ENCODE peak calls at places on chromosomes 2 and 18, in four cellular contexts. E is right atrium auricular region, A is osteoblast, Z is IMR-90. M is an unnamed sample. For H3K9me3 and H3K4me1, the result is how much of the 10 kb centered on the place peaks cover.

GRCh38 chr2:176156959-176157498 is at the start of gene HOXD3:
- DNase-seq in E (no peak), A (no peak), Z (no peak), M (peak)

GRCh38 chr2:199431748-199432213 is 26.0 kb downstream of the SATB2 start:
- DNase-seq in E (no peak), A (no peak), Z (peak), M (peak)

GRCh38 chr2:56739421-56739820 is 555.6 kb downstream of the CCDC85A start:
- DNase-seq in E (no peak), A (no peak), Z (no peak), M (no peak)

GRCh38 chr2:45729753-45730512 is 78.5 kb downstream of the PRKCE start:
- DNase-seq in E (no peak), A (no peak), Z (no peak), M (peak)

GRCh38 chr2:148981350-148981749 is 57.1 kb upstream of the LYPD6B start:
- DNase-seq in E (no peak), A (no peak), Z (no peak), M (no peak)

GRCh38 chr2:2763998-2764355 is 432.9 kb upstream of the MYT1L start:
- DNase-seq in E (no peak), A (no peak), Z (no peak), M (no peak)

GRCh38 chr2:196403471-196403870 is 232.1 kb upstream of the STK17B start:
- DNase-seq in E (no peak), A (peak), Z (peak), M (no peak)

GRCh38 chr2:209425082-209426071 is 1.5 kb downstream of the MAP2 start:
- DNase-seq in E (no peak), A (peak), Z (peak), M (peak)

GRCh38 chr2:216596234-216596985 is 36.8 kb upstream of the IGFBP2 start:
- DNase-seq in E (no peak), A (no peak), Z (peak), M (no peak)

GRCh38 chr2:33526132-33526531 is 49.7 kb downstream of the RASGRP3 start:
- DNase-seq in E (no peak), A (peak), Z (peak), M (no peak)

GRCh38 chr2:118913805-118914645 is 28.0 kb upstream of the MARCO start:
- DNase-seq in E (no peak), A (no peak), Z (no peak), M (no peak)

GRCh38 chr2:172089633-172090032 is 4.3 kb downstream of the DLX1 start:
- DNase-seq in E (no peak), A (peak), Z (no peak), M (no peak)

GRCh38 chr2:134207589-134208209 is 46.2 kb upstream of the MGAT5 start:
- DNase-seq in E (no peak), A (no peak), Z (peak), M (peak)

GRCh38 chr2:159381574-159381973 is 95.1 kb upstream of the WDSUB1 start:
- DNase-seq in E (no peak), A (no peak), Z (no peak), M (no peak)

GRCh38 chr2:84776011-84776410 is 104.9 kb downstream of the TRABD2A start:
- DNase-seq in E (no peak), A (no peak), Z (peak), M (no peak)

GRCh38 chr2:174892546-174892945 is 112.6 kb downstream of the CHN1 start:
- DNase-seq in E (no peak), A (no peak), Z (no peak), M (no peak)

GRCh38 chr2:189601043-189601442 is 20.5 kb upstream of the SLC40A1 start:
- DNase-seq in E (no peak), A (no peak), Z (peak), M (no peak)

GRCh38 chr2:46657042-46657504 is 177.7 kb downstream of the TMEM247 start:
- DNase-seq in E (no peak), A (no peak), Z (peak), M (peak)

GRCh38 chr2:9191044-9191481 is 15.5 kb upstream of the ASAP2 start:
- DNase-seq in E (peak), A (peak), Z (peak), M (peak)

GRCh38 chr2:212726403-212726802 is 187.8 kb upstream of the ERBB4 start:
- DNase-seq in E (no peak), A (no peak), Z (no peak), M (peak)

DNA sequence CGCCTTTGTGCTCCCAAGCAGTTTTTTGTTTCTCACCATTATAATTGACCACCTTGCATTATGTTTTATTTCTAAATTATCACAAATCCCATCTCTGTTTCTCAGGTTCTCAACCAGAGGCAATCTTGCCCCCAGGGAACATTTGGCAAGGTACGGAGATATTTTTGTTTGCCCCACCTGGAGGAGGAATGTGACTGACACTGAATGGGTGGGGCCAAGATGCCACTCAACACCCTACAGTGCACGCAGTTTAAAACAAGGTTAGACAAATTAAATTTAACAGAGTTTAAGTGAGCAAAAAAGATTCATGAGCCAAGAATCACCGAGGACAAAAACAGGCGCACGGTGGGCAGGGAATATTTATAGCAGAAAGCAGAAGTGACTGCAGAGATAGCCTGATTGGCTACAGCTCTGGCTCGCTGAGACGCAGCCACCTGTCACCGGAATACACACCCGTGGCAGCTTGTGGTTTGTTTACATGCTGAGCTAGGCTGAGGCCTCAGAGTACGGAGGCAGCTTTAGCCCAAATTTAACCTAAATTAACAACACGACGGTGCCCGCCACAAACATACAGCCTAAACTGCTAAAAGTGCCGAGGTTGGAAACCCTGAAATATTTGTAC is 150.0 kb upstream of the ALKAL2 start:
- DNase-seq in E (no peak), A (no peak), Z (no peak), M (no peak)
- H3K9me3 ChIP-seq in E (under half), A (under half), Z (under half), M (under half)

DNA sequence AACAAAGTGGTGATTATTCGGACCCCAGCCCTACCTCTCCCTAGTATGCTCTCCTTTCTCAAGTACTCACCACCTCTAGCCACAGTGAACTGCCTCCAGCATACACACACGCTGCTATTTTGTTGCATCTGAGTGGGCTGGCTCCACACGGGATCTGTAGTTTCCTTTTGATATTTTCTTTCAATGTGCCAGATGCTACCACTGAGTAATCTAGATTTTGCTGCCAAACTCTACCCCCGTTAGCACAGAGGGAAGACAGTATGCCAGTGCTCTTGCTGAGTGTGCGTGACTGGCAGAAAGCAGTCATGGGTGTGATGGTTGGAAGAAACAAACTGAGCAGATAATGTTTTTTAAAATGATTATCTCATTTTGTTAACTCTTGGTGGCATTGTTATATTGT is 11.6 kb downstream of the CFLAR start:
- DNase-seq in E (no peak), A (no peak), Z (peak), M (no peak)
- H3K4me3 ChIP-seq in E (peak), A (peak), Z (no peak), M (no peak)

GRCh38 chr2:68245066-68245465 is 7.3 kb downstream of the PPP3R1 start:
- DNase-seq in E (no peak), A (no peak), Z (no peak), M (no peak)

GRCh38 chr2:68248361-68248760 is 4.0 kb downstream of the PPP3R1 start:
- DNase-seq in E (no peak), A (no peak), Z (no peak), M (no peak)

GRCh38 chr2:68245672-68246071 is 6.7 kb downstream of the PPP3R1 start:
- DNase-seq in E (no peak), A (no peak), Z (no peak), M (no peak)

GRCh38 chr2:68240446-68240845 is 11.9 kb downstream of the PPP3R1 start:
- DNase-seq in E (no peak), A (no peak), Z (no peak), M (no peak)

DNA sequence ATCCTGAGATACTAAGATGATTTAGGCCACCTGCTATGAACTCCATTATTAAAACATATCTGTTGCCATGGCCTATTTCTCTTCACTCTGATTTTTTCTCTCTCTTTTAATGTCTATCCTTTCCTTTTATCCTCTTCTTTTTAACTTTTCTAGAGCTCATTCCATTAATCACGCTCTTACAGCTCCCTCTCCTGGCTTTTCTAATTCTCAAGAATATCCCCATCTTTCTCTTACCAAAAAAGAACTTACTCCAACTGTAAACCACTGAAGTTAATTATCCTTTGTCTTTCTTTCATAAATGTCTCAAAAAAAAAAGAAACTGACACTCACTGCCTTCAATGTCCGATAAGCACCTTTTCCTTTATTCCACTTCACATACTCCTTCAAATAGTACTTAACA is 7.9 kb downstream of the PPP3R1 start:
- DNase-seq in E (no peak), A (peak), Z (no peak), M (no peak)
- H3K4me1 ChIP-seq in E (under half), A (under half), Z (under half), M (under half)

GRCh38 chr2:222297600-222297935 is 1.2 kb downstream of the PAX3 start:
- DNase-seq in E (no peak), A (no peak), Z (no peak), M (peak)

GRCh38 chr2:222298000-222298310 is 843 bp downstream of the PAX3 start:
- DNase-seq in E (no peak), A (no peak), Z (no peak), M (no peak)

GRCh38 chr2:222296311-222296736 is 2.5 kb downstream of the PAX3 start:
- DNase-seq in E (no peak), A (no peak), Z (no peak), M (peak)

GRCh38 chr2:222298311-222299150 is at the start of gene PAX3:
- DNase-seq in E (peak), A (no peak), Z (no peak), M (peak)

DNA sequence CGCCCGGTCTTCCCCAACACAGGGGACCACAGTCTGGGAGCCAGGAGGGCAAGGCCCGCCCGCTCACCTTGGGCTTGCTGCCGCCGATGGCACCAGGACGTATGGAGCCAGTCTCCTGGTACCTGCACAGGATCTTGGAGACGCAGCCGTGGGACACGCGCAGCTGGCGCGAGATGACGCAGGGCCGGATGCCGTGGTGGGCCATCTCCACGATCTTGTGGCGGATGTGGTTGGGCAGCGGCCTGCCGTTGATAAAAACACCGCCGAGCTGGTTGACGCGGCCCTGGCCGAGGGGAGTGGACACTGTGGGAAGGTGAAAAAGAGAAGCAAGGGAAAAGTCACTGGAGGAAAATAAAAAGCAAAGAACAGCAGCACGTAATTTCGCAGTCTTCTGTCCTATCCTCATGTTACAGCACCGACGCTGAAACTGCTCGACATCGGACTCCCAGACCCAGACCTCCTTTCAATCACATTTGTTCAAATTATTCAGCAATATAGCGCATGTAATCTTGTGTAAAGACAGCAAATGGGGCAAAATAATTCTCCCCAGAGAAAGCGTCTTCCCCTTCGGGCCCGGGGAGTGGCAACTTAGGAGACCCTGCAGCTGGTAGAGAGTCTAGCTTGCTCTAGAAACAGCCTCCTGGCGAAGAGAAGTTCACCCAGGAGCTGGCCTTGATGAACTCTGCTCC is 1.7 kb downstream of the PAX3 start:
- DNase-seq in E (no peak), A (no peak), Z (no peak), M (peak)
- H3K9me3 ChIP-seq in E (under half), A (under half), Z (under half), M (under half)

GRCh38 chr18:58277457-58277739 is 233.4 kb downstream of the NEDD4L start:
- DNase-seq in E (no peak), A (no peak), Z (no peak), M (no peak)

GRCh38 chr18:58284699-58285490 is 240.9 kb downstream of the NEDD4L start:
- DNase-seq in E (no peak), A (no peak), Z (no peak), M (no peak)

GRCh38 chr18:58279504-58280158 is 235.6 kb downstream of the NEDD4L start:
- DNase-seq in E (no peak), A (no peak), Z (no peak), M (no peak)

GRCh38 chr18:58276640-58277456 is 232.8 kb downstream of the NEDD4L start:
- DNase-seq in E (no peak), A (no peak), Z (no peak), M (no peak)

DNA sequence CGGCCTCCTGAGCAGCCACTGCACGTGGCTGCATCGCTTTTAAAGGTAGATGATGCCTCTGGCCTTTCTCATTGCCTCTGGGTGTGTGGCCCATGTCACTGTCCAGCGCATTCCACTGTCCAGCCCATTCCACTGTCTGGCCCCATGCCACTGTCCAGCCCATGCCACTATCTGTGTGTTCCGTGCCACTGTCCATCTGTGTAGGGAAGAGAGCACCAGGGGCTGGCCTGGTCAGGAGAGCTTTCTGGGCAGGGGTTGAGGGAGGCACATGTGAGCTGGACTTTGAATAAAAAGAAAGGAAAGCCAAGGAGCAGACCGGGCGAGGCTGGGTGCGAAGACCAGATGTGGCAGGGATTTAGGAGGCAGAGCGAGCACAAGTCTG is 236.1 kb downstream of the NEDD4L start:
- DNase-seq in E (no peak), A (no peak), Z (no peak), M (no peak)
- H3K4me3 ChIP-seq in E (no peak), A (no peak), Z (no peak), M (no peak)